ENCODE peak calls at places on chromosomes 5 and 9, in five cellular contexts. R is A549, M is HepG2, B is H1, F is GM12878. I is an unnamed sample.
A peak's percentile ranks its signal among the peaks of the same experiment; 100 is the strongest.

GRCh38 chr9:70387663-70388062 is 26.8 kb downstream of the KLF9 start:
- DNase-seq in R (no peak), M (no peak), B (no peak), F (no peak), I (no peak)

GRCh38 chr9:31637265-31637664 is 747.2 kb upstream of the ACO1 start:
- DNase-seq in R (no peak), M (no peak), B (no peak), F (no peak), I (no peak)

GRCh38 chr5:21195145-21195544 is 1207.1 kb upstream of the CDH18 start:
- DNase-seq in R (no peak), M (no peak), B (no peak), F (no peak), I (no peak)

GRCh38 chr9:77534376-77535057 is 113.6 kb downstream of the GNA14 start:
- DNase-seq in R (no peak), M (peak; percentile 96), B (no peak), F (no peak), I (no peak)

GRCh38 chr5:65961644-65962043 is 35.3 kb downstream of the ERBIN start:
- DNase-seq in R (no peak), M (no peak), B (no peak), F (peak; percentile 48), I (peak; percentile 45)

GRCh38 chr9:136014147-136014927 is 53.2 kb upstream of the UBAC1 start:
- DNase-seq in R (no peak), M (no peak), B (no peak), F (no peak), I (no peak)

GRCh38 chr5:14296533-14297331 is 153.6 kb downstream of the TRIO start:
- DNase-seq in R (no peak), M (no peak), B (no peak), F (no peak), I (no peak)

GRCh38 chr5:111673896-111674626 is 82.9 kb downstream of the NREP start:
- DNase-seq in R (no peak), M (no peak), B (no peak), F (no peak), I (no peak)

GRCh38 chr5:158807947-158808346 is 291.8 kb downstream of the EBF1 start:
- DNase-seq in R (no peak), M (no peak), B (no peak), F (no peak), I (no peak)

GRCh38 chr5:139700711-139701693 is 52.9 kb downstream of the CXXC5 start:
- DNase-seq in R (no peak), M (peak; percentile 91), B (peak; percentile 79), F (no peak), I (peak; percentile 47)

GRCh38 chr9:128027166-128027539 is 40.0 kb downstream of the NAIF1 start:
- DNase-seq in R (no peak), M (no peak), B (no peak), F (no peak), I (no peak)

GRCh38 chr9:128027705-128028104 is 39.4 kb downstream of the NAIF1 start:
- DNase-seq in R (no peak), M (no peak), B (no peak), F (no peak), I (no peak)

GRCh38 chr9:128026255-128027165 is 40.6 kb downstream of the NAIF1 start:
- DNase-seq in R (no peak), M (no peak), B (no peak), F (peak; percentile 86), I (no peak)

GRCh38 chr9:128024761-128025308 is 42.3 kb downstream of the NAIF1 start:
- DNase-seq in R (no peak), M (no peak), B (no peak), F (no peak), I (no peak)

DNA sequence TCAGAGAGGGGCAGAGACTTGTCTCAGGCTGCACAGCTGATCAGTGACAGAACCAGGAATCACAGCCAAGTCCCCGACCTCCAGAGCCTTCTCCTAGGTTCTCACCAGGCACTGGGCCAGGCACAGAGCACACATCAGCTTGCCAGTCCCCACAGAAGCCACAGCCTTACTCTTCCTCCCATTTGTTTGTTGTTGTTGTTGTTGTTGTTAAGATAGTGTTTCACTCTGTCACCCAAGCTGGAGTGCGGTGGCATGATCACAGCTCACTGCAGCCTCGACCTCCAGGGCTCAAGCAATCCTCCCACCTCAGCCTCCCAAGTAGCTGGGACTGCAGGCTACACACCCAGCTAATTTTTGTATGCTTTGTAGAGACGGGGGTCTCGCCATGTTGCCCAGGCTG is 41.4 kb downstream of the NAIF1 start:
- DNase-seq in R (no peak), M (no peak), B (no peak), F (no peak), I (no peak)
- H3K4me2 ChIP-seq in R (no peak overlapping the region), M (no peak overlapping the region), B (no peak overlapping the region), F (peak overlapping the region; percentile 88), I (no peak overlapping the region)

GRCh38 chr9:111967621-111968020 is 71.0 kb downstream of the UGCG start:
- DNase-seq in R (no peak), M (no peak), B (no peak), F (no peak), I (no peak)

GRCh38 chr9:111965566-111966019 is 69.0 kb downstream of the UGCG start:
- DNase-seq in R (peak; percentile 96), M (peak; percentile 19), B (no peak), F (peak; percentile 90), I (no peak)

GRCh38 chr9:111966324-111966723 is 69.7 kb downstream of the UGCG start:
- DNase-seq in R (no peak), M (no peak), B (no peak), F (no peak), I (peak; percentile 34)

GRCh38 chr9:111969061-111969460 is 72.4 kb downstream of the UGCG start:
- DNase-seq in R (no peak), M (no peak), B (no peak), F (peak; percentile 66), I (no peak)

DNA sequence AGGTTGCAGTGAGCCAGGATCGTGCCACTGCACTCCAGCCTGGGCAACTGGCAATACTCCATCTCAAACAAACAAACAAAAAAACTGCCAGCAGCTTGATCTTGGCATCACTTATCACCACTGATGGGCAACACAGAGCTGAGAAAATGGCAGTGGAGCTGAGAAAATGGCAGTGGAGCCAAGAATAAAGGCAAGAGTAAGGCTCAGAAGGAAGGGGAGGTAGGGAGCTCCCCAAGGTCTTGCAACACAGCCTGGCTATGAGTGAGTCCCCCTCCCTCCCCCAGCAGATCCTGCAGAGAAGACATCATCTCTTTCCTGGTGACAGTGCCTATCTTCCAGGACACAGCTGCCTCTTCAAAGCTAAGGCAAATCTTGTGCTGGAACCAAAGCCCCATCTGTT is 70.2 kb downstream of the UGCG start:
- DNase-seq in R (no peak), M (no peak), B (no peak), F (no peak), I (peak; percentile 59)
- TF ChIP-seq KDM1A in R (no peak), M (no peak), B (no peak), F (no peak), I (no peak)

GRCh38 chr9:130106860-130107848 is 53.4 kb downstream of the GPR107 start:
- DNase-seq in R (peak; percentile 59), M (peak; percentile 55), B (peak; percentile 89), F (no peak), I (peak; percentile 86)
- H3K4me2 ChIP-seq in R (no peak overlapping the region), M (no peak overlapping the region), B (no peak overlapping the region), F (no peak overlapping the region), I (no peak overlapping the region)

GRCh38 chr5:72841756-72842535 is 25.5 kb downstream of the TNPO1 start:
- DNase-seq in R (no peak), M (no peak), B (no peak), F (no peak), I (no peak)

GRCh38 chr5:72845889-72846288 is 29.4 kb downstream of the TNPO1 start:
- DNase-seq in R (no peak), M (no peak), B (no peak), F (no peak), I (no peak)

GRCh38 chr5:72846483-72846882 is 30.0 kb downstream of the TNPO1 start:
- DNase-seq in R (no peak), M (no peak), B (no peak), F (no peak), I (no peak)

GRCh38 chr5:72844218-72844603 is 27.8 kb downstream of the TNPO1 start:
- DNase-seq in R (no peak), M (no peak), B (no peak), F (no peak), I (no peak)

DNA sequence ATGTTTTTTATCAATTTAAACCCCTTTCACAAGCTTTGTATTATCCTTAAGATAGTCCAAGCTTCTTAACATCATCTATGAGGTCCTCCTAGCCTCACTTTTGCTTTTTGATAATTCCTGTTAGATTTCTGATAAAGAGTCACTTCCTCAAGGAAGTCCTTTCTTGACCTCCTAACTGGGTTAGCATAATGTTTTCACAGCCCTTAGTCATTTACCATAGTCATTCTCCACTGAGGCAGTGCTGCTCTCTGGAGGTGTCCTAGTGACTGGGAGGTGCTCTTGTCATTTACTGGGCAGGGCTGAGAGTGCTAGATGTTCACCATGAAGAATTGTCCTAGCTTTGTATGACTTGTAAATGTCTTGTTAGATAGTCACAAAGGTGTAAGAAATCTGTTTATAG is 26.4 kb downstream of the TNPO1 start:
- DNase-seq in R (peak; percentile 56), M (no peak), B (no peak), F (no peak), I (peak; percentile 77)
- TF ChIP-seq KDM1A in R (no peak), M (no peak), B (no peak), F (no peak), I (no peak)

GRCh38 chr9:104923289-104923688 is 4.7 kb downstream of the ABCA1 start:
- DNase-seq in R (no peak), M (no peak), B (peak; percentile 2), F (no peak), I (no peak)
- H3K4me2 ChIP-seq in R (no peak overlapping the region), M (peak overlapping the region; percentile 90), B (no peak overlapping the region), F (no peak overlapping the region), I (no peak overlapping the region)

GRCh38 chr9:35680331-35681105 is 6.8 kb downstream of the CA9 start:
- DNase-seq in R (no peak), M (no peak), B (no peak), F (no peak), I (peak; percentile 33)

GRCh38 chr9:35679766-35680330 is 6.1 kb downstream of the CA9 start:
- DNase-seq in R (no peak), M (no peak), B (no peak), F (no peak), I (no peak)

GRCh38 chr9:35682083-35682482 is 7.6 kb downstream of the TPM2 start:
- DNase-seq in R (no peak), M (no peak), B (no peak), F (no peak), I (no peak)

GRCh38 chr9:35682520-35682919 is 7.2 kb downstream of the TPM2 start:
- DNase-seq in R (no peak), M (no peak), B (no peak), F (no peak), I (no peak)

DNA sequence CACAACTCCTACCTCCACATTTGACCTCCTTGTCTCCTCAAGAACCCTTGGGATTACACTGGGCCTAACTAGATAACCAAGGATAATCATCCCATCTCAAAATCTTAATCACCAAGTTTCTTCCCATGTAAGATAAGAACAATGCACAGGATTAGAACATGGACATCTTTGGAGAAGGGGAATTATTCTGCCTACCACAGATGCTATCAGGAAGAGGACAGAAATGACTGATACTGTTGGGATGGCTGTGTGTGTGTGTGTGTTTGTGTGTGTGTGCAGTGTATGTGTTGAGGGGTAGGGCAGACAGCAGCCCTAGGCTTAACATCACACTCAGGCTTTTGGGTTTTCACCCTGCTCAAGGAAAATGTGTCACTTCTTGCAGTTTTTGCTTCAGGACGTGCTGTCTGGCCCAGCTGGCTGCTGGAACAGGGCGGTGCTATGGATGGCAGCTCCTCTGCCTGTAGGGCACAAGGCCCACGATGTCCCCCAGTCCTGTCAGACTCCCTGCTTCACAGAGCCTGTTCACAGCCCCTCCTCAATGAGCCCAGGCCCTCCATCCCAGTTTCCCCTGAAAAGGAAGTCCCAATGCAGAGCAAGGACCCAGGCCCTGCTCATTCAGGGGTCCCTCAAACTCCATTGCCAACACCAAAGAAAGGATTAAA is 7.7 kb downstream of the CA9 start:
- DNase-seq in R (no peak), M (no peak), B (no peak), F (no peak), I (no peak)
- TF ChIP-seq KDM1A in R (no peak), M (no peak), B (no peak), F (no peak), I (no peak)

I was measured in K562.